ENCODE peak calls at places on chromosomes 4 and X, in four cellular contexts. M is hepatocyte, D is BE2C, X is SK-N-SH. N is an unnamed sample.

GRCh38 chr4:87855540-87855939 is 22.8 kb downstream of the MEPE start:
- DNase-seq in X (no peak), M (no peak), D (no peak), N (no peak)

GRCh38 chr4:153489856-153490558 is 23.8 kb downstream of the TMEM131L start:
- DNase-seq in X (no peak), M (no peak), D (no peak), N (no peak)

GRCh38 chr4:4990857-4991540 is 28.3 kb downstream of the CYTL1 start:
- DNase-seq in D (peak), X (peak), M (peak), N (peak)

GRCh38 chr4:142274137-142274536 is 572.0 kb downstream of the INPP4B start:
- DNase-seq in M (no peak), D (no peak), X (no peak), N (no peak)

GRCh38 chr4:97987019-97987648 is 156.1 kb downstream of the STPG2 start:
- DNase-seq in X (peak), M (peak), D (no peak), N (no peak)

GRCh38 chr4:124030038-124030638 is 633.5 kb downstream of the SPRY1 start:
- DNase-seq in X (no peak), D (no peak), M (no peak), N (no peak)

GRCh38 chr4:43781125-43781524 is 667.5 kb downstream of the KCTD8 start:
- DNase-seq in M (no peak), D (no peak), X (no peak), N (no peak)

GRCh38 chr4:147518846-147519767 is 38.2 kb downstream of the EDNRA start:
- DNase-seq in M (peak), D (peak), X (peak), N (peak)

GRCh38 chrX:118633530-118633929 is 93.9 kb upstream of the IL13RA1 start:
- DNase-seq in M (no peak), X (no peak), D (no peak), N (no peak)

GRCh38 chrX:20378291-20378920 is 111.7 kb upstream of the RPS6KA3 start:
- DNase-seq in X (no peak), D (no peak), M (peak), N (peak)

GRCh38 chr4:171813195-171813955 is at the start of gene GALNTL6:
- DNase-seq in M (peak), D (peak), X (peak), N (no peak)

GRCh38 chr4:86557526-86557925 is 36.6 kb upstream of the PTPN13 start:
- DNase-seq in M (no peak), X (no peak), D (no peak), N (no peak)

GRCh38 chr4:149371021-149371420 is 444.6 kb downstream of the IQCM start:
- DNase-seq in M (peak), D (peak), X (peak), N (peak)

GRCh38 chr4:15706646-15707362 is 3.9 kb downstream of the BST1 start:
- DNase-seq in X (no peak), M (no peak), D (no peak), N (no peak)

GRCh38 chrX:41145920-41146608 is 60.8 kb downstream of the USP9X start:
- DNase-seq in D (no peak), X (no peak), M (peak), N (no peak)

GRCh38 chrX:24702362-24703184 is 8.9 kb downstream of the POLA1 start:
- DNase-seq in X (no peak), D (no peak), M (no peak), N (no peak)

GRCh38 chr4:157217708-157218107 is 2.8 kb upstream of the GRIA2 start:
- DNase-seq in M (peak), D (no peak), X (peak), N (peak)

GRCh38 chrX:132023896-132024386 is 839 bp downstream of the STK26 start:
- DNase-seq in X (no peak), D (no peak), M (no peak), N (peak)
- TF ChIP-seq CTCF in X (no peak), D (no peak), M (no peak), N (no peak)

GRCh38 chrX:103918584-103919335 is 43.7 kb upstream of the TMSB15B start:
- DNase-seq in D (peak), M (peak), X (peak), N (peak)

GRCh38 chrX:103918050-103918449 is 44.4 kb upstream of the TMSB15B start:
- DNase-seq in D (peak), M (peak), X (peak), N (peak)

GRCh38 chrX:103913356-103914020 is 48.9 kb upstream of the TMSB15B start:
- DNase-seq in M (no peak), D (no peak), X (no peak), N (no peak)

GRCh38 chrX:103919336-103919682 is 43.1 kb upstream of the TMSB15B start:
- DNase-seq in D (peak), M (peak), X (no peak), N (peak)
- TF ChIP-seq CTCF in D (no peak), M (no peak), X (peak), N (peak)

GRCh38 chr4:145824469-145824868 is 114.2 kb downstream of the ZNF827 start:
- DNase-seq in D (peak), X (peak), M (no peak), N (no peak)

GRCh38 chr4:145821771-145822170 is 116.9 kb downstream of the ZNF827 start:
- DNase-seq in M (no peak), D (no peak), X (no peak), N (no peak)

GRCh38 chr4:145823743-145824142 is 114.9 kb downstream of the ZNF827 start:
- DNase-seq in X (no peak), M (no peak), D (no peak), N (no peak)

GRCh38 chr4:145827885-145828284 is 110.7 kb downstream of the ZNF827 start:
- DNase-seq in M (no peak), D (no peak), X (no peak), N (no peak)

GRCh38 chr4:145825255-145825654 is 113.4 kb downstream of the ZNF827 start:
- DNase-seq in D (no peak), M (no peak), X (no peak), N (no peak)
- TF ChIP-seq CTCF in D (no peak), M (no peak), X (no peak), N (no peak)

GRCh38 chrX:76957485-76957884 is 489.7 kb upstream of the FGF16 start:
- DNase-seq in D (no peak), M (no peak), X (no peak), N (no peak)
- TF ChIP-seq CTCF in D (no peak), M (no peak), X (no peak), N (no peak)

GRCh38 chr4:111847256-111848108 is 297.8 kb upstream of the FAM241A start:
- DNase-seq in D (no peak), X (no peak), M (peak), N (no peak)
- TF ChIP-seq CTCF in D (peak), X (peak), M (peak), N (no peak)

DNA sequence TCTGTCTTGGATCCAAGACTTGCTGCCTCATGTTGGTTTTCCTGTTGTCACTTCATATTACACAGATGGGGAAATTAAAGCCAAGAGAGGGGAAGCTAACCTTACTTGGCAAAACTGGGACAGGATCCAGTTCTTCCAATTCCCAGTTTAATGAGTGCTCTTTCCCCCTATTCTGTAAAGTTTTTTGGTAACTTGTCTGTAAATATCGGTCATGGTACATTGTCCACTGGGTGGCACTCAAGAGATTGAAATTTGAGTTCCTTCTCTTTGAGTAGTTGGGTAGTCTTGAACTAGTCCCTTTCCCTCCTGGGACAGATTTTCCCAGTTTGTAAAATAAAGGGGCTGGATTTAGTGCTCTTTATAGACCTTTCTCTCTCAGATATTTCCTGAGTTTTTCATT is 12.4 kb upstream of the EOLA2 start:
- DNase-seq in D (peak), X (peak), M (peak), N (peak)
- TF ChIP-seq CTCF in D (peak), X (peak), M (peak), N (peak)

N was measured in Calu3.